ENCODE peak calls at places on chromosomes 3 and 15, in six cellular contexts. H, D, V, B, U and N are unnamed samples.
A peak's percentile ranks its signal among the peaks of the same experiment; 100 is the strongest.

GRCh38 chr3:131899021-131899420 is 135.8 kb downstream of the CPNE4 start:
- DNase-seq in B (no peak), D (no peak), V (no peak), H (no peak), U (no peak), N (no peak)

GRCh38 chr3:107884719-107885460 is 205.9 kb downstream of the CD47 start:
- DNase-seq in V (no peak), H (no peak), B (no peak), D (peak; percentile 35), U (peak; percentile 35), N (no peak)

GRCh38 chr15:40244961-40245523 is 6.2 kb downstream of the PAK6 start:
- DNase-seq in D (peak; percentile 69), V (no peak), H (peak; percentile 74), U (no peak), B (no peak), N (no peak)

GRCh38 chr15:63870403-63871209 is 36.9 kb upstream of the HERC1 start:
- DNase-seq in B (peak; percentile 34), U (peak; percentile 60), H (no peak), D (peak; percentile 96), V (peak; percentile 93), N (no peak)

GRCh38 chr3:73556520-73557371 is 68.0 kb downstream of the PDZRN3 start:
- DNase-seq in B (no peak), D (no peak), H (no peak), V (peak; percentile 35), U (no peak), N (no peak)

GRCh38 chr15:99211926-99212325 is 37.5 kb downstream of the TTC23 start:
- DNase-seq in D (no peak), H (no peak), B (no peak), U (no peak), V (no peak), N (no peak)

GRCh38 chr15:100588638-100589242 is 13.2 kb downstream of the LINS1 start:
- DNase-seq in U (peak; percentile 9), B (no peak), D (no peak), H (no peak), V (peak; percentile 1), N (no peak)

GRCh38 chr3:99960941-99961340 is 143.3 kb downstream of the CMSS1 start:
- DNase-seq in D (no peak), B (no peak), U (no peak), H (no peak), V (no peak), N (no peak)

GRCh38 chr3:194691481-194692281 is 6.0 kb downstream of the FAM43A start:
- DNase-seq in U (peak; percentile 82), V (no peak), H (no peak), D (peak; percentile 76), B (no peak), N (no peak)

GRCh38 chr3:188503647-188504046 is 349.7 kb downstream of the LPP start:
- DNase-seq in H (no peak), D (no peak), U (no peak), B (no peak), V (no peak), N (no peak)

GRCh38 chr3:51813539-51813938 is 34.5 kb upstream of the IQCF6 start:
- DNase-seq in B (peak; percentile 44), U (no peak), D (no peak), V (peak; percentile 15), H (peak; percentile 48), N (no peak)

GRCh38 chr15:29133791-29134190 is 135.8 kb downstream of the NSMCE3 start:
- DNase-seq in D (peak; percentile 45), B (no peak), H (no peak), U (no peak), V (no peak), N (no peak)

GRCh38 chr3:9782777-9783176 is 9.5 kb downstream of the TADA3 start:
- DNase-seq in D (no peak), U (no peak), H (no peak), V (no peak), B (no peak), N (no peak)

GRCh38 chr3:115380883-115381572 is 233.9 kb upstream of the ZBTB20 start:
- DNase-seq in B (no peak), U (no peak), H (no peak), D (no peak), V (no peak), N (no peak)

GRCh38 chr15:47185222-47185800 is 532.0 kb upstream of the SEMA6D start:
- DNase-seq in U (no peak), D (no peak), V (no peak), B (no peak), H (no peak), N (no peak)

GRCh38 chr3:72273615-72274014 is 488.7 kb upstream of the PROK2 start:
- DNase-seq in V (peak; percentile 54), H (no peak), U (no peak), D (peak; percentile 84), B (no peak), N (no peak)

GRCh38 chr3:47010050-47010712 is 30.7 kb downstream of the NBEAL2 start:
- DNase-seq in V (no peak), U (no peak), D (no peak), H (no peak), B (no peak), N (no peak)

GRCh38 chr3:193124861-193125260 is 116.2 kb upstream of the PLAAT1 start:
- DNase-seq in D (no peak), V (no peak), H (no peak), B (no peak), U (no peak), N (no peak)

GRCh38 chr15:69490356-69491050 is 37.9 kb downstream of the RPLP1 start:
- DNase-seq in V (no peak), B (peak; percentile 22), H (no peak), D (no peak), U (no peak), N (no peak)

DNA sequence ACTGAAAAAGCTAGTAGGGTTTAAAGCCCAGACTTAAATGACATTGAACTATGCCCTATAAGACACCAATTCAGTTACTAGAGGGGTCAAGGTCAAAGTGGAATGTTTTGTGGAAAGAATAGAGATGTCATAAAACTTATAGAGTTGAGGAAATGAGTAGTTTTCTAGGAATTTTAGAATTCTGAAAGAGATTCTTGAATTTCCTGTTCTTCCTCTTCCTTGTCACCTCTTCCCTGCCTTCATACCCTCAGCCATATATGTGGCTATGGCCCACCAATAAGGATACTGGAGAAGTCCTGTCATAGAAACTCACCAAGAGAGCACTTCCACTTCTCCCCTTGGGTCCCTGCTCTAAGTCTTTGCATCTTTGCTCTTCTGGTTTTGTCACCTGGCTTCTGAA is 104.9 kb upstream of the TGFBR2 start:
- DNase-seq in B (no peak), U (no peak), H (no peak), D (no peak), V (no peak), N (no peak)
- H3K27me3 ChIP-seq in B (no peaks in the 10 kb centered on the region), U (no peaks in the 10 kb centered on the region), H (no peaks in the 10 kb centered on the region), D (no peaks in the 10 kb centered on the region), V (no peaks in the 10 kb centered on the region), N (no peaks in the 10 kb centered on the region)

GRCh38 chr15:51368751-51369450 is 27.4 kb downstream of the GLDN start:
- DNase-seq in H (no peak), D (peak; percentile 82), V (no peak), B (no peak), U (no peak), N (no peak)

GRCh38 chr15:51366911-51367310 is 25.5 kb downstream of the GLDN start:
- DNase-seq in H (peak; percentile 79), D (no peak), U (no peak), B (no peak), V (no peak), N (no peak)

GRCh38 chr15:51366071-51366470 is 24.6 kb downstream of the GLDN start:
- DNase-seq in D (no peak), U (no peak), B (no peak), V (no peak), H (peak; percentile 42), N (no peak)

GRCh38 chr15:51368307-51368706 is 26.9 kb downstream of the GLDN start:
- DNase-seq in B (no peak), U (no peak), V (no peak), H (no peak), D (no peak), N (no peak)

DNA sequence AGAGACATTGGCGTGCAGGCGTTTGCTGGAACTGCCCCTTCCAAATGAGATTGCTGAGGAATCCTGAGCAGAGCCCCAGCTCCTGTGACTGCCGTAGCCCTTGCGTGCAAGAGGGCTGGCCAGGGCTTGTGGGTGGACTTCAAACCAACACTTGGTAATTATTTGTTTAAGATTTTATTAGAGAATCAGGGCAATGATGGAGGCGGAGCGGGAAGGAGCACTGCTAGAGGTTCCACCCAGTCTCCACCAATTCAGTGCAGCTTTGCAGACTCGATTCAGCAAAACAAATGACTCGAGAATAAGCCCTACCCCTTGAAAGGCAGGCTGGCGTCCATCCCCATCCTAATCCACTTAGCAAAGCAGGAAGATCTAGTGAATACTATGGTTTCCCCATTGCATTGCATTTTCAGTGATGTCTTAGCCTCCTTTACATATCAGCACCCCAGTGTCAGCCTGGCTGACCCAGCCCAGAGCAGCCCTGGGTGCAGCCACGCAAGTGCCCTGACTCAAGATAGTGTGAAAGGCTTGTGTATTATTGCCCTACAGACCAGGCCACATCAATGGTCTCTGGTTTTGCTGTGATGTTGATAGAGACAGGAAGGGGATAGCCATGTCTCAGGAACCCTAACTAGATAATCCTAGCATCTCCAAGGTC is 26.0 kb downstream of the GLDN start:
- DNase-seq in D (no peak), U (no peak), H (peak; percentile 32), V (no peak), B (no peak), N (no peak)
- TF ChIP-seq CTCF in D (no peak), U (no peak), H (no peak), V (no peak), B (no peak), N (no peak)

DNA sequence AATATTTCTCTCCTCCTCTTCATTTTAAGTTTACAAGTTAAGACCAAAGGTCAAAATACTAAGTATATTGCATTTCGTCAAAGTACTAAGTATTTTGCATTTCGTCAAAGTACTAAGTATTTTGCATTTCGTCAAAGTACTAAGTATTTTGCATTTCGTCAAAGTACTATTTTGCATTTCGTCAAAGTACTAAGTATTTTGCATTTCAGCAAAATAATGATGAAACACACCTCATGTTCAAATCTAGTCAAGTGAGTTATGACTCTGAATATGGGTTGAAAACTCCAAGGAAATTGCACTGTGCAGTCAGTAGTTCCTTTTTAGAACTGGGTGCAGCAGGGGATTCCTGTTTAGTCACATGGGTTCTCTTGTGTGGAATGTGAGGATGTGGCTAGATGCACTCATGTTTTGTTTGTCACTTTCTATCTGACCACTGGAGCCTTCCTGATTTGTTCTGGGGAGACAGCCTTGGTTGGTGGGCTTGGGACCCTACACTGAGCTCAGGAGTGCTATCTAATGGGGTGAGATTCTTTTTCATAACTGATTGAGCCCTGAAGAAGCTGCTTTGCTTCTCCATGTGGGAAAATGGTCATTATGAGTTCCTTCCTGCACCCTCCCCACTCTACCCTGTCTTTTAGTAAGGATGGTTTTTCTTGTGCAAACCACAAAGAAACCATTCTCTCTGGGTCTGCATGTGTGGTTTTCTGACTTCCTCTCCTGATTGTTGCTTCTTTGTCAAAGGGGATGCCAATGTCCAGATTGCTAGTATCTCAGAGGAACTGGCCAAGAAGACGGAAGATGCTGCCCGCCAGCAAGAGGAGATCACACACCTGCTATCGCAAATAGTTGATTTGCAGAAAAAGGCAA is 73.4 kb downstream of the CCK start:
- DNase-seq in B (no peak), V (no peak), H (no peak), U (no peak), D (no peak), N (no peak)
- H3K27ac ChIP-seq in B (no peak overlapping the region), V (no peak overlapping the region), H (no peak overlapping the region), U (no peak overlapping the region), D (no peak overlapping the region), N (no peak overlapping the region)

DNA sequence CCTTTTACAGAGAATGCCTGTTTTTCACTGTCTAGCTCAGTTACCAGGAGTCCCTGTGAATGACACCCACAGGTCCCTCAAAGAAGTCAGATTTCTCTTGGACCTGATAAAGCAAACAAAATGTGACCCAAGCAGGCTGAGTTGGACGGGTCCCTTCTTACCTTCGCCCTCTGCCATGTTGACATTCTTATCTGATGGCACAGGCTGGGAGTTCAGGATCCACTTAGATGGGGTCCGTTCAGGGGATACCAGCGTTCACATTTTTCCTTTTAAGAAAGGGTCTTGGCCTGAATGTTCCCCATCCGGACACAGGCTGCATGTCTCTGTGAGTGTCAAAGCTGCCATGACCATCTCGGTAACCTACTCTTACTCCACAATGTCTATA is 179.0 kb downstream of the THSD4 start:
- DNase-seq in V (no peak), B (no peak), H (no peak), U (no peak), D (no peak), N (no peak)
- H3K27me3 ChIP-seq in V (no peaks in the 10 kb centered on the region), B (no peaks in the 10 kb centered on the region), H (no peaks in the 10 kb centered on the region), U (no peaks in the 10 kb centered on the region), D (no peaks in the 10 kb centered on the region), N (no peaks in the 10 kb centered on the region)